ENCODE peak calls at places on chromosomes 6 and 20, in six cellular contexts. A is fibroblast of lung, O is breast epithelium, X is hepatocyte, V is PC-9, P is cardiac muscle cell. M is an unnamed sample.

GRCh38 chr6:126682440-126682839 is 342.5 kb downstream of the CENPW start:
- DNase-seq in A (peak), X (no peak), P (no peak), O (no peak), V (no peak), M (no peak)

GRCh38 chr20:62888406-62888805 is 26.8 kb upstream of the TCFL5 start:
- DNase-seq in P (no peak), X (no peak), A (no peak), O (no peak), V (no peak), M (no peak)

GRCh38 chr6:107536183-107536582 is 46.3 kb downstream of the SOBP start:
- DNase-seq in O (no peak), A (no peak), P (peak), V (no peak), X (no peak), M (no peak)

GRCh38 chr6:157757430-157758403 is 65.3 kb upstream of the SNX9 start:
- DNase-seq in V (no peak), X (no peak), A (no peak), O (no peak), P (no peak), M (no peak)

GRCh38 chr6:124947821-124948451 is 14.3 kb upstream of the RNF217 start:
- DNase-seq in V (no peak), P (no peak), X (no peak), O (no peak), A (peak), M (peak)

GRCh38 chr6:84645563-84646266 is 118.7 kb downstream of the TBX18 start:
- DNase-seq in V (no peak), A (peak), O (no peak), X (no peak), P (no peak), M (no peak)

GRCh38 chr20:57986776-57987175 is 241.7 kb downstream of the ANKRD60 start:
- DNase-seq in V (no peak), A (no peak), O (no peak), P (no peak), X (no peak), M (no peak)

GRCh38 chr20:37081717-37082289 is 14.0 kb downstream of the RBL1 start:
- DNase-seq in P (no peak), A (peak), V (no peak), X (no peak), O (no peak), M (no peak)

GRCh38 chr6:108766419-108766818 is 81.8 kb upstream of the ARMC2 start:
- DNase-seq in A (no peak), X (no peak), P (no peak), O (no peak), V (no peak), M (no peak)

GRCh38 chr6:150142304-150142656 is 564 bp upstream of the PPP1R14C start:
- DNase-seq in P (peak), O (peak), A (peak), X (no peak), V (no peak), M (no peak)

GRCh38 chr20:63058696-63059335 is 52.1 kb upstream of the BHLHE23 start:
- DNase-seq in A (no peak), P (no peak), X (no peak), O (no peak), V (no peak), M (no peak)

GRCh38 chr6:30396833-30397479 is 52.0 kb downstream of the RPP21 start:
- DNase-seq in V (peak), X (peak), O (peak), A (peak), P (peak), M (no peak)

GRCh38 chr20:50689864-50690263 is 1.5 kb downstream of the RIPOR3 start:
- DNase-seq in O (no peak), A (peak), P (no peak), V (peak), X (no peak), M (no peak)

GRCh38 chr6:98670045-98670746 is 164.2 kb upstream of the POU3F2 start:
- DNase-seq in P (no peak), A (no peak), O (no peak), V (no peak), X (no peak), M (no peak)
- TF ChIP-seq CTCF in P (no peak), A (no peak), O (no peak), V (no peak), X (no peak), M (no peak)

DNA sequence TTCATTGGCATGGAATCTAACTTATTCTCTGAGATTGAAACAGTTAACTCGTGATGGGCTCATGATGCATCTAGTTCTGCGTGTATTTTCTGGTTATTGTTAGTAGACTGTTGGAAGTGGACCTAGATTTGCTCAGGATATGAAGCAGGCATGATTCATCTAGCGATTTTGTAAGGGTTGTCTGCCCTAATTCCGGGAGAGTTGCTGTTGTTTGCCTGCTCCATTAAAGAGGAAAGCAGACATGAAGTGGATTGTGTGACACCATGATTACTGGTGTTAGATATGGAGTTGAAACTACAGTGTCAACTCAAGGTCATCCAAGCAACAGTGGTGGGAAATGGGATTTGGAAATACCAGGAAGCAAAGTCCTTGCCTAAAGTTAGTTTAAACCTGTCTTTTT is 41.0 kb downstream of the SOX4 start:
- DNase-seq in X (peak), A (peak), O (no peak), P (peak), V (no peak), M (peak)
- H3K27ac ChIP-seq in X (no peak), A (peak), O (peak), P (peak), V (peak), M (no peak)

DNA sequence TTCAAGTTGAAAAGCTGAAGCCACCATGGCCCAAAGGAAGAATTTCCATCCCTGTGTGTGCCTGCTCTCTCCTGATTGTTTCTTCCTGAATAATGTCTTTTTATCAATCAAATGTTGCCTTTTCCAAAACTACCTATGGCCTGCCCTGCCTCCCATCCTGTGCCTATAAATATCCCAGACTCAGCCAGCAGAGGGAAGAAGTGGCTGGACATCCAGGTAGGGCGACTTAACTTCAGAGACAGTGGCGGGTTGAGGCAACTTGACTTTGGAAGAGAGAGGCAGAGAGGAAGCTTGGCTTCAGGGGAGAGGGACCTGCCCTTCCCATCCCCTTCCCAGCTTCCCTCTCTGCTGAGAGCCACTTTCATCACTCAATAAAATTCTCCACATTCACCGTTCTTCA is 133.0 kb downstream of the LCA5 start:
- DNase-seq in O (no peak), X (peak), A (no peak), P (no peak), V (no peak), M (no peak)
- TF ChIP-seq CTCF in O (no peak), X (no peak), A (no peak), P (no peak), V (no peak), M (peak)

GRCh38 chr6:47169785-47170685 is 127.9 kb upstream of the ADGRF1 start:
- DNase-seq in A (peak), O (no peak), X (peak), P (no peak), V (no peak), M (peak)
- H3K27ac ChIP-seq in A (no peak), O (no peak), X (peak), P (no peak), V (peak), M (peak)

DNA sequence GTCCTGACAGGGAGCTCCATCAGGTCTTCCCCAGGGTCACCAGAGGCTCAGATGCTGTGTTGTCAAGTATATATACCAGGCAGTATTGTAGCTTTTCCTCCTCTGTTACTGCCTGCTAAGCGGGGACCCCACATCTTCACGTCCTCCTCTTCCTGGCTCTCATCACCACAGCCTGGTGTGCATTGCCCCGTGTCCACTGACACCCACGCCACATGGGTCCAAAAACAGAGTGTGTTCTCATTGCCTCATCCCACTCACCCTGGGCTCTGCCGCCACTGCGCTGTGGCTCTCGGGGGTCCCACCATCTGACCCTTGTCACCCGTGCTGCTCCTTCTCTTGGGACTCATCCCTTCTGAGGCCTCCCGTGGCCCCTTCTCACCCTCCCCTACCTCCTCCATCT is 45.1 kb upstream of the FANCE start:
- DNase-seq in O (no peak), P (no peak), X (no peak), A (no peak), V (no peak), M (no peak)
- TF ChIP-seq CTCF in O (no peak), P (no peak), X (no peak), A (no peak), V (no peak), M (no peak)

DNA sequence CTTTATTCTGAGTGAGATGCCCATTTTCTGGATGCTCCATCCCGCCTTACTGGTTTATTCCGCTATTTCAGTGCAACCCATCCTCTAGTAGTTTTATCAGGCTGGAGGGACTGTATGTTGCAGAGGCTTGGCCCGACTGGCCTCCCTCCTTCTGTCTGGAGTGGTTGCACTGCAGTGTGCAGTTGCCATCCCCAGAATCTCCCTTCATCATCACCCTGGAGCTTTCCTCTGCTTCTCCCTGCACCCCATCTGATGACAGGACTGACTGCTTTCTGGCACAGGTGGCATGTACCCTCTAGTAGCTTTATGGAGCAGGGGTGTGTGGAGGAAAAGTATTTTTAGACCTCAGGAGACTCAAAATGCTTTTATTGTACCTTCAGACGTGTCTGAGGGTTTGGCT is 21.1 kb downstream of the WRNIP1 start:
- DNase-seq in A (no peak), P (no peak), O (no peak), X (no peak), V (no peak), M (no peak)
- H3K27ac ChIP-seq in A (no peak), P (no peak), O (no peak), X (no peak), V (no peak), M (no peak)

GRCh38 chr6:32840604-32841246 is 2.2 kb upstream of the TAP2 start:
- DNase-seq in X (no peak), V (no peak), A (no peak), P (no peak), O (peak), M (no peak)
- TF ChIP-seq CTCF in X (no peak), V (no peak), A (no peak), P (no peak), O (no peak), M (no peak)

GRCh38 chr6:10149603-10150002 is 265.3 kb downstream of the TFAP2A start:
- DNase-seq in P (no peak), A (no peak), X (no peak), V (no peak), O (no peak), M (no peak)

GRCh38 chr6:10156875-10157274 is 258.0 kb downstream of the TFAP2A start:
- DNase-seq in V (no peak), O (no peak), X (no peak), A (no peak), P (no peak), M (no peak)

GRCh38 chr6:10154251-10154650 is 260.6 kb downstream of the TFAP2A start:
- DNase-seq in X (no peak), P (no peak), O (no peak), A (no peak), V (no peak), M (no peak)

GRCh38 chr6:10146723-10147451 is 268.0 kb downstream of the TFAP2A start:
- DNase-seq in O (no peak), P (peak), A (peak), X (peak), V (peak), M (no peak)

DNA sequence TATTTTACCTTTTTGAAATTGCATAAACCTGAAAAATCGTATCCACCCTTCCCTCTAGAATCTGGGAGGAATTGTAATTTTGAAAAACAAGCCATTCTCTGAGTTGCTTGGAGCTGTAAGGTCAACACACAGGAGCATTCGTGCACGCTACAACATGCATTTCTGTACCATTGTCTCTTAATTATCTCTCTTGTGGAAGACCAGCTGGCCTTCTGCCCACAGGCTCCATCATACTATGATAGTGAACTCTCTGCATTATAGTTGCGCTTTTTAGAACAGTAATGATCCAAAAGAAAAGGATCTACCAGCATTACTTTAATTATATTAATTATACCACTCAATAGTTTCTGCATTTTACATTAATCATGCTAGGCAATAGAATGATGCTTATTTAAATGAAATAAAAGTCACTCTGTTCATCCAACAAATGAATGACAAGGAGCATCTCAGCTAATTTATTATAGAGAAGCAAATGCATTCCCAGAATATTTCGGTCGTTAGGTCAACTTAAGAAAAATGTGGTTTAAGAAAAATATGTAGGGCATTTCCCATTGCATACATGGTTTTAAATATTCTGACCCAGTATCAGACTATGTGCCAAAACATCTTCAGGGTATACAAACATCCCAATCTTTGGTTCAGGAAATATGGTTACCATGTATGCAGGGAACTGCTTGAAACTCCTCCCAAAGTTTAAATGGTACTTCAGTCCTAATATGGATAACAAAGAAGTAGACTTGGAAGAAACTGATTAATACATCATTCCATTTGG is 263.5 kb downstream of the TFAP2A start:
- DNase-seq in X (no peak), A (no peak), V (no peak), P (no peak), O (no peak), M (peak)
- H3K27ac ChIP-seq in X (no peak), A (no peak), V (no peak), P (no peak), O (no peak), M (no peak)

DNA sequence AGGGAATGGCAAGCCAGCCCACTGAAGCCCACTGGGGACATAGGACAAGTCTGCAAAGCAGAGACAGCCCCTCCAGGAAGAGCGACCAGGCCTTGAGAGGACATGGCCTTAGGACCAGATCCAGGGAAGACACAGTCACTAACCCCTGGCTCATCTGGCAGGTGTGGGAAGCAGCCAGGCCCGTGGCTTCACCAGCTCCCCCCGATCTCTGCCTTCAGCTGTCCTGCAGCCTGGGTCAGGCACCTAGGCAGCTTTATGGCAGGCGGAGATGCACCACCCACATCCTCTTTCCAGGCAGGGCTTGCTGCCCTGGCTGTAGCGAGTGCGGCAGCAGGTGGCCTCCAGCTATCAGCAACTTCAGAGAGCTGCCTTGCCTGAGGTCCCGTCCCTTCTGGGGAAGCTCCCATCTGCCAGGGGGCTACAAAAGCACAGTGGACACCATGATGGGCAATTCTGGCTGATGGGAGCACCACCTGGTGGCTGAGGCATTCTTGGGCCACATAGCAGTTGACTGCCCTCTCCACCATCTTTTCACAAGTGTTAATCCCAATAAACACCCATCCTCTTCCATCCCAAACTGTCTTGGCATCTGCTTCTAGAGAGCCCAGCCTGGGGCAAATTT is 85.8 kb downstream of the DZANK1 start:
- DNase-seq in O (no peak), A (no peak), X (no peak), P (no peak), V (no peak), M (no peak)
- TF ChIP-seq CTCF in O (no peak), A (no peak), X (no peak), P (no peak), V (no peak), M (peak)